ENCODE peak calls at places on chromosomes 11 and 22, in four cellular contexts. U is EL; Y is CD4-positive, alpha-beta T cell; T is RWPE1. D is an unnamed sample.

GRCh38 chr11:34775417-34775888 is 140.7 kb downstream of the APIP start:
- DNase-seq in Y (no peak), U (no peak), T (no peak), D (no peak)

GRCh38 chr11:11987503-11988022 is 20.9 kb downstream of the DKK3 start:
- DNase-seq in Y (no peak), U (peak; percentile 66), T (no peak), D (no peak)

GRCh38 chr11:128039140-128040021 is 548.0 kb downstream of the ETS1 start:
- DNase-seq in U (peak; percentile 86), T (peak; percentile 30), Y (peak; percentile 64), D (peak; percentile 56)

GRCh38 chr11:67082071-67082791 is 25.6 kb downstream of the RHOD start:
- DNase-seq in U (peak; percentile 26), T (no peak), Y (no peak), D (no peak)

GRCh38 chr11:1336836-1337646 is 27.6 kb upstream of the TOLLIP start:
- DNase-seq in Y (peak; percentile 42), T (peak; percentile 11), U (peak; percentile 10), D (peak; percentile 41)

GRCh38 chr11:1059759-1060158 is 14.9 kb upstream of the MUC2 start:
- DNase-seq in U (no peak), Y (no peak), T (no peak), D (no peak)

GRCh38 chr11:73257342-73258103 is 14.6 kb upstream of the P2RY6 start:
- DNase-seq in U (peak; percentile 98), Y (no peak), T (peak; percentile 50), D (no peak)

GRCh38 chr11:2928605-2929510 is at the start of gene PHLDA2:
- DNase-seq in Y (peak; percentile 35), U (peak; percentile 79), T (peak; percentile 75), D (peak; percentile 57)

GRCh38 chr11:125426818-125427528 is 69.1 kb downstream of the FEZ1 start:
- DNase-seq in U (no peak), Y (no peak), T (no peak), D (no peak)

GRCh38 chr11:36070215-36070976 is 126.5 kb downstream of the LDLRAD3 start:
- DNase-seq in U (no peak), T (no peak), Y (no peak), D (no peak)

GRCh38 chr11:66727282-66727882 is 1.6 kb downstream of the SPTBN2 start:
- DNase-seq in U (peak; percentile 31), T (peak; percentile 31), Y (no peak), D (no peak)

GRCh38 chr11:32435947-32436750 is 810 bp upstream of the WT1 start:
- DNase-seq in T (no peak), U (no peak), Y (no peak), D (no peak)

GRCh38 chr22:20026204-20026908 is 5.4 kb downstream of the TANGO2 start:
- DNase-seq in U (no peak), T (no peak), Y (no peak), D (no peak)

GRCh38 chr22:38069372-38070249 is 12.4 kb downstream of the PICK1 start:
- DNase-seq in T (no peak), U (no peak), Y (no peak), D (no peak)

GRCh38 chr11:134762248-134763029 is 350.4 kb upstream of the B3GAT1 start:
- DNase-seq in Y (no peak), T (no peak), U (no peak), D (no peak)

GRCh38 chr11:27209562-27210005 is 153.4 kb downstream of the CCDC34 start:
- DNase-seq in Y (no peak), T (peak; percentile 87), U (peak; percentile 96), D (no peak)

GRCh38 chr22:50030315-50031188 is 18.0 kb upstream of the IL17REL start:
- DNase-seq in Y (peak; percentile 72), T (peak; percentile 69), U (peak; percentile 56), D (peak; percentile 80)

GRCh38 chr22:20227363-20227762 is 40.8 kb downstream of the RTN4R start:
- DNase-seq in T (no peak), Y (no peak), U (no peak), D (no peak)

GRCh38 chr11:47187723-47188122 is 1.5 kb upstream of the PACSIN3 start:
- DNase-seq in U (no peak), Y (no peak), T (no peak), D (no peak)

GRCh38 chr11:22049276-22049675 is 143.6 kb upstream of the ANO5 start:
- DNase-seq in Y (no peak), U (no peak), T (no peak), D (no peak)

GRCh38 chr11:15665368-15665871 is 550.7 kb downstream of the INSC start:
- DNase-seq in T (no peak), Y (no peak), U (peak; percentile 88), D (no peak)

GRCh38 chr11:91913407-91913806 is 311.2 kb upstream of the FAT3 start:
- DNase-seq in Y (no peak), U (no peak), T (no peak), D (no peak)

GRCh38 chr11:18383388-18384156 is 10.8 kb upstream of the LDHA start:
- DNase-seq in U (peak; percentile 99), Y (peak; percentile 57), T (peak; percentile 92), D (peak; percentile 32)

GRCh38 chr11:77187776-77188175 is 59.7 kb downstream of the MYO7A start:
- DNase-seq in T (no peak), U (no peak), Y (no peak), D (no peak)

GRCh38 chr11:17578296-17578695 is 31.2 kb downstream of the OTOG start:
- DNase-seq in Y (no peak), T (no peak), U (no peak), D (no peak)

GRCh38 chr22:17785185-17786184 is 11.2 kb upstream of the BID start:
- DNase-seq in T (no peak), U (peak; percentile 49), Y (peak; percentile 73), D (peak; percentile 60)

GRCh38 chr11:45805305-45806071 is 539 bp downstream of the SLC35C1 start:
- DNase-seq in Y (no peak), T (no peak), U (peak; percentile 78), D (no peak)

GRCh38 chr11:17744151-17744940 is 9.8 kb downstream of the KCNC1 start:
- DNase-seq in Y (no peak), T (no peak), U (peak; percentile 65), D (no peak)

GRCh38 chr11:68373189-68373809 is 60.9 kb downstream of the LRP5 start:
- DNase-seq in U (peak; percentile 18), T (no peak), Y (no peak), D (no peak)

GRCh38 chr11:64183890-64184289 is 2.1 kb upstream of the STIP1 start:
- DNase-seq in Y (no peak), T (no peak), U (no peak), D (no peak)

GRCh38 chr11:34454308-34455032 is 15.7 kb downstream of the CAT start:
- DNase-seq in T (no peak), Y (no peak), U (no peak), D (no peak)